ENCODE peak calls at places on chromosomes 6 and 20, in seven cellular contexts. G is amygdala; H is Daoy; O is stimulated activated CD4-positive, alpha-beta T cell treated with anti-CD3 and anti-CD28 coated beads, Interleukin-1b, Interleukin-23, amount 100 ng/mL, for 4 hours; M is GM23248; K is neural progenitor cell; E is DND-41. A is an unnamed sample.

GRCh38 chr20:36720510-36720909 is 25.4 kb downstream of the NDRG3 start:
- DNase-seq in G (no peak), E (no peak), M (peak; percentile 32), O (peak; percentile 2), K (no peak), H (no peak), A (no peak)

GRCh38 chr20:6827472-6827871 is 60.0 kb downstream of the BMP2 start:
- DNase-seq in O (no peak), K (no peak), H (no peak), M (no peak), E (no peak), G (no peak), A (no peak)

GRCh38 chr6:36244641-36245280 is 25.1 kb upstream of the PNPLA1 start:
- DNase-seq in G (no peak), M (no peak), H (peak; percentile 45), E (no peak), O (no peak), K (peak; percentile 53), A (no peak)

GRCh38 chr6:143621159-143621873 is 56.4 kb upstream of the PHACTR2 start:
- DNase-seq in E (no peak), K (peak; percentile 33), G (no peak), M (no peak), H (no peak), O (no peak), A (no peak)

GRCh38 chr6:165045631-165046030 is 263.8 kb downstream of the C6orf118 start:
- DNase-seq in H (no peak), K (no peak), O (no peak), G (no peak), E (no peak), M (peak; percentile 38), A (no peak)

GRCh38 chr6:815348-815738 is 122.4 kb upstream of the EXOC2 start:
- DNase-seq in E (no peak), K (peak; percentile 58), G (no peak), H (peak; percentile 27), M (no peak), O (no peak), A (no peak)

GRCh38 chr20:35093245-35093884 is 758 bp upstream of the TRPC4AP start:
- DNase-seq in O (peak; percentile 14), K (no peak), E (no peak), H (peak; percentile 73), M (peak; percentile 85), G (no peak), A (no peak)

GRCh38 chr6:156449128-156449527 is 328.1 kb upstream of the ARID1B start:
- DNase-seq in K (no peak), O (no peak), E (no peak), H (no peak), M (no peak), G (no peak), A (no peak)

GRCh38 chr6:44725070-44725469 is 337.6 kb downstream of the CDC5L start:
- DNase-seq in E (no peak), K (no peak), O (no peak), M (peak; percentile 60), G (no peak), H (peak; percentile 63), A (no peak)

GRCh38 chr20:23049933-23050838 is 714 bp upstream of the THBD start:
- DNase-seq in G (no peak), H (peak; percentile 53), M (peak; percentile 68), K (peak; percentile 47), E (no peak), O (no peak), A (no peak)

GRCh38 chr6:13624871-13625288 is 9.7 kb downstream of the NOL7 start:
- DNase-seq in M (peak; percentile 66), H (peak; percentile 30), G (no peak), K (peak; percentile 67), E (peak; percentile 36), O (no peak), A (peak; percentile 51)

GRCh38 chr6:163148781-163149534 is 265.6 kb upstream of the QKI start:
- DNase-seq in O (no peak), E (no peak), M (no peak), G (peak; percentile 36), K (no peak), H (no peak), A (no peak)

GRCh38 chr6:90284236-90284744 is 12.4 kb downstream of the BACH2 start:
- DNase-seq in G (no peak), K (peak; percentile 56), E (no peak), H (peak; percentile 87), M (peak; percentile 95), O (no peak), A (no peak)

GRCh38 chr6:167305796-167306195 is 14.7 kb downstream of the UNC93A start:
- DNase-seq in E (no peak), H (no peak), K (no peak), G (no peak), O (no peak), M (no peak), A (no peak)

GRCh38 chr6:150142657-150143501 is at the start of gene PPP1R14C:
- DNase-seq in M (peak; percentile 81), K (peak; percentile 86), E (no peak), G (no peak), H (peak; percentile 88), O (no peak), A (peak; percentile 10)

GRCh38 chr6:12761376-12762115 is 45.0 kb downstream of the PHACTR1 start:
- DNase-seq in H (peak; percentile 89), O (no peak), E (no peak), K (no peak), M (peak; percentile 98), G (no peak), A (peak; percentile 4)

GRCh38 chr20:14189794-14190402 is 147.5 kb downstream of the FLRT3 start:
- DNase-seq in H (no peak), M (peak; percentile 70), K (peak; percentile 25), G (no peak), O (no peak), E (no peak), A (peak; percentile 12)

GRCh38 chr20:14634666-14635065 is 297.3 kb upstream of the FLRT3 start:
- DNase-seq in M (peak; percentile 47), E (no peak), G (no peak), O (no peak), K (no peak), H (no peak), A (no peak)

GRCh38 chr6:82371799-82372508 is 8.3 kb downstream of the TPBG start:
- DNase-seq in G (no peak), K (no peak), O (no peak), H (no peak), M (peak; percentile 72), E (no peak), A (no peak)

GRCh38 chr20:497979-498378 is 35.6 kb upstream of the TBC1D20 start:
- DNase-seq in M (peak; percentile 53), G (no peak), E (no peak), H (no peak), K (no peak), O (no peak), A (no peak)

GRCh38 chr20:1764136-1765033 is 106.8 kb upstream of the SIRPG start:
- DNase-seq in G (peak; percentile 47), H (peak; percentile 77), O (peak; percentile 49), E (peak; percentile 67), K (peak; percentile 80), M (peak; percentile 88), A (peak; percentile 62)

GRCh38 chr6:84346372-84346771 is 118.9 kb upstream of the CEP162 start:
- DNase-seq in M (peak; percentile 45), H (no peak), K (no peak), O (no peak), E (no peak), G (no peak), A (no peak)

GRCh38 chr6:26125015-26125690 is 37.9 kb downstream of the HFE start:
- DNase-seq in G (no peak), E (peak; percentile 50), M (peak; percentile 53), K (peak; percentile 16), O (no peak), H (peak; percentile 42), A (peak; percentile 44)

GRCh38 chr6:153849072-153849759 is 189.8 kb upstream of the OPRM1 start:
- DNase-seq in H (no peak), G (no peak), O (no peak), K (no peak), E (no peak), M (no peak), A (no peak)

GRCh38 chr6:130178692-130179091 is 44.1 kb downstream of the SAMD3 start:
- DNase-seq in E (no peak), M (peak; percentile 87), O (no peak), H (no peak), K (no peak), G (no peak), A (no peak)

GRCh38 chr6:134031696-134032255 is 20.6 kb downstream of the SLC2A12 start:
- DNase-seq in E (no peak), K (no peak), H (peak; percentile 45), O (no peak), G (no peak), M (peak; percentile 44), A (no peak)

GRCh38 chr6:165184192-165184979 is 125.0 kb downstream of the C6orf118 start:
- DNase-seq in K (no peak), G (peak; percentile 31), M (peak; percentile 72), O (no peak), H (no peak), E (no peak), A (no peak)

GRCh38 chr6:71419954-71420692 is 131.5 kb downstream of the OGFRL1 start:
- DNase-seq in G (no peak), O (no peak), M (peak; percentile 65), K (peak; percentile 85), E (no peak), H (no peak), A (no peak)

GRCh38 chr6:36610576-36611336 is 16.6 kb downstream of the SRSF3 start:
- DNase-seq in G (no peak), H (no peak), E (no peak), O (no peak), K (no peak), M (peak; percentile 40), A (no peak)

GRCh38 chr20:64212750-64213149 is 42.8 kb upstream of the PCMTD2 start:
- DNase-seq in G (no peak), H (peak; percentile 35), M (peak; percentile 79), K (no peak), O (no peak), E (no peak), A (no peak)

GRCh38 chr6:116925088-116925794 is 48.2 kb downstream of the RFX6 start:
- DNase-seq in G (no peak), O (no peak), E (no peak), M (no peak), H (no peak), K (no peak), A (no peak)

GRCh38 chr6:85015396-85015990 is 251.1 kb upstream of the TBX18 start:
- DNase-seq in G (no peak), K (peak; percentile 85), E (no peak), M (peak; percentile 24), O (no peak), H (peak; percentile 81), A (no peak)

GRCh38 chr6:139369568-139370046 is 4.8 kb downstream of the CITED2 start:
- DNase-seq in K (peak; percentile 65), G (no peak), E (peak; percentile 15), H (no peak), O (no peak), M (peak; percentile 88), A (no peak)

A was measured in Jurkat, Clone E6-1.